ENCODE peak calls at places on chromosomes 11 and 22, in six cellular contexts. I, L, V, M, U and E are unnamed samples.
A peak's percentile ranks its signal among the peaks of the same experiment; 100 is the strongest.

GRCh38 chr22:19430890-19431541 is 517 bp downstream of the HIRA start:
- DNase-seq in I (peak; percentile 35), M (peak; percentile 45), U (peak; percentile 10), L (no peak), V (peak; percentile 38), E (no peak)

GRCh38 chr11:121141051-121141450 is 40.0 kb downstream of the TECTA start:
- DNase-seq in V (no peak), M (no peak), L (no peak), I (no peak), U (no peak), E (no peak)

GRCh38 chr22:44270556-44270880 is 42.2 kb downstream of the SHISAL1 start:
- DNase-seq in L (no peak), V (no peak), I (no peak), U (no peak), M (no peak), E (no peak)

GRCh38 chr22:38741576-38741975 is 14.2 kb downstream of the SUN2 start:
- DNase-seq in V (no peak), L (no peak), I (no peak), U (no peak), M (no peak), E (no peak)

GRCh38 chr11:127106142-127106541 is 105.6 kb upstream of the KIRREL3 start:
- DNase-seq in M (no peak), L (peak; percentile 57), I (no peak), V (no peak), U (peak; percentile 67), E (no peak)

GRCh38 chr22:39710380-39711117 is 140.0 kb downstream of the CACNA1I start:
- DNase-seq in L (no peak), V (no peak), U (no peak), M (no peak), I (no peak), E (no peak)

GRCh38 chr11:60367009-60367408 is 11.3 kb upstream of the MS4A7 start:
- DNase-seq in V (no peak), U (no peak), M (peak; percentile 78), L (no peak), I (no peak), E (no peak)

GRCh38 chr11:78022397-78023396 is at the start of gene KCTD14:
- DNase-seq in I (no peak), V (peak; percentile 66), L (no peak), M (no peak), U (peak; percentile 6), E (no peak)

GRCh38 chr11:1786466-1786865 is 22.7 kb upstream of the CTSD start:
- DNase-seq in L (no peak), V (no peak), U (no peak), I (no peak), M (no peak), E (no peak)

GRCh38 chr22:20549232-20549841 is 41.9 kb downstream of the MED15 start:
- DNase-seq in U (no peak), V (no peak), L (no peak), M (no peak), I (peak; percentile 46), E (no peak)

GRCh38 chr11:71936825-71937224 is 8.0 kb downstream of the RNF121 start:
- DNase-seq in M (no peak), V (no peak), L (no peak), U (no peak), I (peak; percentile 56), E (no peak)

GRCh38 chr11:75105462-75105925 is 8.8 kb upstream of the OR2AT4 start:
- DNase-seq in U (peak; percentile 8), I (peak; percentile 23), V (no peak), L (peak; percentile 74), M (no peak), E (no peak)

GRCh38 chr22:49334589-49334873 is 493.1 kb downstream of the BRD1 start:
- DNase-seq in V (no peak), I (no peak), U (no peak), M (peak; percentile 8), L (no peak), E (no peak)

GRCh38 chr11:118609380-118610219 is 2.2 kb downstream of the PHLDB1 start:
- DNase-seq in M (no peak), L (no peak), I (peak; percentile 22), V (no peak), U (no peak), E (no peak)

GRCh38 chr22:19891350-19892248 is 36.9 kb upstream of the GNB1L start:
- DNase-seq in I (peak; percentile 84), M (peak; percentile 92), U (no peak), L (peak; percentile 78), V (no peak), E (peak; percentile 46)

GRCh38 chr11:68016904-68017817 is 7.0 kb downstream of the ALDH3B1 start:
- DNase-seq in M (no peak), U (no peak), V (no peak), L (no peak), I (no peak), E (no peak)